ENCODE peak calls at places on chromosomes 12 and 14, in four cellular contexts. X is OCI-M1, O is endodermal cell, P is left ventricle myocardium superior. G is an unnamed sample.

GRCh38 chr12:107917912-107918800 is 143.7 kb downstream of the ASCL4 start:
- DNase-seq in O (peak; percentile 87), P (no peak), X (peak; percentile 24), G (no peak)

GRCh38 chr14:90733139-90733808 is 83.0 kb downstream of the TTC7B start:
- DNase-seq in X (no peak), O (no peak), P (peak; percentile 46), G (no peak)

GRCh38 chr14:60487211-60487610 is 1.3 kb upstream of the C14orf39 start:
- DNase-seq in O (no peak), X (peak; percentile 17), P (no peak), G (no peak)

GRCh38 chr12:77070382-77071294 is 5.3 kb upstream of the E2F7 start:
- DNase-seq in P (no peak), X (no peak), O (no peak), G (no peak)

GRCh38 chr12:73892181-73892580 is 645.5 kb upstream of the ATXN7L3B start:
- DNase-seq in P (no peak), O (no peak), X (no peak), G (no peak)

GRCh38 chr12:93978553-93978952 is 169.8 kb upstream of the PLXNC1 start:
- DNase-seq in X (peak; percentile 48), O (no peak), P (no peak), G (no peak)

GRCh38 chr14:100787659-100788058 is 38.3 kb upstream of the MEG3 start:
- DNase-seq in P (no peak), X (no peak), O (no peak), G (no peak)

GRCh38 chr12:13337786-13338185 is 141.3 kb downstream of the EMP1 start:
- DNase-seq in O (no peak), P (no peak), X (no peak), G (no peak)

GRCh38 chr12:111100554-111100953 is 180.2 kb upstream of the MYL2 start:
- DNase-seq in X (no peak), P (no peak), O (no peak), G (no peak)

G was measured in HS-27A.